ENCODE peak calls at places on chromosome 17, in nine cellular contexts. T, G, R, I, D, F, C, L and N are unnamed samples. For H3K4me1, the result is how much of the 10 kb centered on the place peaks cover.

GRCh38 chr17:82058855-82059249 is 6.8 kb downstream of the DUS1L start:
- DNase-seq in L (no peak), D (no peak), F (no peak), C (peak), R (no peak), T (no peak), I (no peak), G (no peak), N (no peak)

GRCh38 chr17:50589112-50589712 is 28.7 kb downstream of the CACNA1G start:
- DNase-seq in I (no peak), D (no peak), R (no peak), C (no peak), L (no peak), F (no peak), G (no peak), T (no peak), N (no peak)

GRCh38 chr17:39194089-39194984 is 3.1 kb downstream of the CACNB1 start:
- DNase-seq in G (no peak), C (peak), I (no peak), R (peak), F (peak), L (no peak), T (peak), D (no peak), N (peak)

GRCh38 chr17:7468814-7469438 is 10.5 kb downstream of the ZBTB4 start:
- DNase-seq in L (no peak), C (no peak), F (no peak), D (no peak), R (no peak), I (no peak), G (no peak), T (no peak), N (no peak)

GRCh38 chr17:61510237-61510636 is 58.0 kb downstream of the TBX4 start:
- DNase-seq in F (no peak), C (no peak), L (no peak), I (no peak), D (no peak), R (no peak), G (no peak), T (no peak), N (no peak)

GRCh38 chr17:73261952-73262675 is 434 bp upstream of the CPSF4L start:
- DNase-seq in G (peak), L (peak), T (no peak), D (no peak), C (no peak), R (no peak), I (no peak), F (no peak), N (peak)

GRCh38 chr17:82489117-82489516 is 30.4 kb upstream of the FOXK2 start:
- DNase-seq in R (no peak), D (no peak), F (peak), G (no peak), T (peak), C (peak), L (no peak), I (peak), N (peak)

GRCh38 chr17:4519361-4519788 is 20.7 kb downstream of the SPNS2 start:
- DNase-seq in R (no peak), C (no peak), F (peak), D (no peak), I (no peak), L (no peak), T (peak), G (no peak), N (no peak)

GRCh38 chr17:17346428-17347233 is 43.5 kb downstream of the NT5M start:
- DNase-seq in I (peak), R (peak), T (no peak), D (no peak), C (no peak), F (no peak), G (no peak), L (no peak), N (peak)

GRCh38 chr17:9254841-9255240 is 233.5 kb downstream of the NTN1 start:
- DNase-seq in L (no peak), D (no peak), R (no peak), C (no peak), F (no peak), I (no peak), G (no peak), T (no peak), N (no peak)

GRCh38 chr17:78839762-78840529 is 668 bp downstream of the USP36 start:
- DNase-seq in R (peak), T (peak), I (peak), F (no peak), D (peak), L (peak), C (peak), G (no peak), N (peak)

GRCh38 chr17:41654134-41654907 is 29.9 kb upstream of the KRT17 start:
- DNase-seq in I (peak), R (no peak), L (peak), F (no peak), D (no peak), C (no peak), G (no peak), T (no peak), N (no peak)

GRCh38 chr17:11598274-11599221 is at the start of gene DNAH9:
- DNase-seq in D (no peak), R (peak), L (peak), F (peak), T (peak), G (peak), I (peak), C (peak), N (peak)

GRCh38 chr17:80754846-80755245 is 210.2 kb downstream of the RPTOR start:
- DNase-seq in F (no peak), C (no peak), R (no peak), I (no peak), G (no peak), L (no peak), D (no peak), T (no peak), N (no peak)

GRCh38 chr17:31327534-31328526 is 6.4 kb upstream of the EVI2A start:
- DNase-seq in I (no peak), R (no peak), T (no peak), C (no peak), G (no peak), F (no peak), L (no peak), D (no peak), N (no peak)

GRCh38 chr17:48093341-48094045 is 7.8 kb downstream of the CBX1 start:
- DNase-seq in C (no peak), R (no peak), T (no peak), I (no peak), D (no peak), G (no peak), F (no peak), L (peak), N (no peak)

GRCh38 chr17:47203984-47204721 is 5.0 kb upstream of the MYL4 start:
- DNase-seq in I (no peak), F (no peak), C (no peak), L (no peak), R (no peak), G (no peak), D (peak), T (no peak), N (no peak)

GRCh38 chr17:30570596-30571265 is 93.5 kb downstream of the GOSR1 start:
- DNase-seq in T (no peak), D (no peak), C (no peak), G (no peak), R (peak), F (no peak), L (no peak), I (peak), N (no peak)

GRCh38 chr17:36198831-36199465 is 2.4 kb upstream of the CCL3L1 start:
- DNase-seq in G (no peak), D (peak), R (no peak), L (no peak), T (no peak), F (no peak), I (no peak), C (no peak), N (no peak)

GRCh38 chr17:32487460-32488176 is 825 bp downstream of the CDK5R1 start:
- DNase-seq in F (no peak), T (no peak), L (no peak), C (no peak), D (no peak), G (no peak), R (no peak), I (no peak), N (no peak)

GRCh38 chr17:79672496-79672895 is 58.2 kb upstream of the ENPP7 start:
- DNase-seq in I (peak), R (no peak), D (no peak), G (no peak), C (no peak), T (no peak), L (no peak), F (no peak), N (peak)

GRCh38 chr17:30354731-30355130 is 20.9 kb upstream of the TMIGD1 start:
- DNase-seq in R (no peak), G (no peak), L (no peak), F (no peak), C (no peak), D (no peak), T (no peak), I (no peak), N (no peak)

GRCh38 chr17:74713199-74713755 is 554 bp upstream of the CD300LF start:
- DNase-seq in C (no peak), L (no peak), T (no peak), G (no peak), R (no peak), D (no peak), F (no peak), I (no peak), N (no peak)

GRCh38 chr17:45130640-45131293 is 1.5 kb downstream of the PLCD3 start:
- DNase-seq in L (peak), C (no peak), G (no peak), I (no peak), R (no peak), T (peak), D (no peak), F (no peak), N (no peak)
- H3K4me1 ChIP-seq in L (under half), C (half or more), G (under half), I (half or more), R (under half), T (under half), D (under half), F (half or more), N (under half)

GRCh38 chr17:45406107-45406506 is 26.6 kb downstream of the ARHGAP27 start:
- DNase-seq in D (no peak), G (no peak), T (no peak), R (no peak), L (no peak), I (no peak), C (no peak), F (no peak), N (no peak)

GRCh38 chr17:45411348-45412105 is 21.1 kb downstream of the ARHGAP27 start:
- DNase-seq in T (no peak), L (peak), I (no peak), F (no peak), G (no peak), C (no peak), R (no peak), D (no peak), N (no peak)

GRCh38 chr17:45410144-45411091 is 22.3 kb downstream of the ARHGAP27 start:
- DNase-seq in G (no peak), I (no peak), F (no peak), T (no peak), C (no peak), R (no peak), D (peak), L (peak), N (no peak)

GRCh38 chr17:45409659-45410076 is 23.0 kb downstream of the ARHGAP27 start:
- DNase-seq in D (no peak), C (no peak), F (no peak), T (no peak), G (no peak), L (no peak), I (no peak), R (no peak), N (peak)

DNA sequence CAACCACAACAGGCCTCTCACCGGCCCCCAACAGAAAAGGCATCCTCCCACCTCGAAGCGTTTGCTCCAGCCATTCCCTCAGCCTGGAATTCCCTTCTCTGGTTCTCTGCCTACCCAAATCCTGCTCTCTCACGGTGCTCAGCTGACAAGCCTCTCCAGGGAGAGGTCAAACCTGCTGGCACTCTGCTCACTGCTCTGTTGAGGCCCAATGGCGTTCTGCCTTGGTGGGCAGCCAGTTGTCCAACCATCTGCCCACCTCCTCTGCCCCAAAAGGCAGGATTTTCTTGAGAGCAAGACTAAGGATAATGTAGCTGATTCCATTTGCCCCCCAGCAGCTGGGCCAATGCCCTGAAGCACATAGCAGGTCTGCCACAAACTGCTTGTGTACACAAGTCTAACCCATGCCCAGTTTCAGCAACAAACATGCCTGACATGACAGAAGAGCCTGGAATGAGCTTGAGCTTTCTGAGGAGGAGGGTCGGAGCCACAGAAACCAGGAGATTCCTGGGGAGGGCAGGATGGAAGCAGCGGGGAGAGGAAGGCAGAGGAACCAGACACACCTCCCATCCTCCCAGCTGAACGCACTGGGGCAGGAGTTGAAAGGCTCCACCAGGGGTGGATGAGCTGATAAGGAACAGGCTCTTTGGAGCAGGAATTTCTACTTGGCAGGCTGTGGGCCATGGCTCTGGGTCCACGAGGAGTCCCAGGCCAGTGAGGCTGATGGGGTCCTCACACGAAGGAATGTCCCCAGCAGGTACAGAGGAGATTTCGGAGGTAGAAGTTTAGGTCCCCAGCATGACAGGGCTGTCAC is 23.9 kb downstream of the ARHGAP27 start:
- DNase-seq in C (no peak), R (no peak), D (no peak), G (no peak), F (no peak), I (no peak), T (no peak), L (peak), N (no peak)
- H3K27ac ChIP-seq in C (no peak), R (no peak), D (no peak), G (no peak), F (peak), I (no peak), T (peak), L (peak), N (no peak)

GRCh38 chr17:27386206-27387075 is 69.8 kb upstream of the KSR1 start:
- DNase-seq in R (no peak), F (no peak), I (no peak), L (no peak), G (no peak), T (no peak), C (no peak), D (no peak), N (no peak)
- H3K4me1 ChIP-seq in R (under half), F (under half), I (under half), L (under half), G (under half), T (under half), C (under half), D (under half), N (under half)

GRCh38 chr17:42778570-42778969 is 1.8 kb upstream of the WNK4 start:
- DNase-seq in F (no peak), T (no peak), C (no peak), L (no peak), I (no peak), R (no peak), G (no peak), D (no peak), N (no peak)

GRCh38 chr17:42773290-42774035 is at the start of gene VPS25:
- DNase-seq in R (peak), F (peak), D (peak), C (peak), G (no peak), L (peak), I (peak), T (peak), N (peak)

GRCh38 chr17:42772945-42773289 is 332 bp upstream of the VPS25 start:
- DNase-seq in R (no peak), F (no peak), G (no peak), I (no peak), D (no peak), C (no peak), T (no peak), L (no peak), N (no peak)

GRCh38 chr17:42775534-42776098 is 2.4 kb downstream of the VPS25 start:
- DNase-seq in T (no peak), G (no peak), D (no peak), L (no peak), R (no peak), F (no peak), I (no peak), C (no peak), N (no peak)

GRCh38 chr17:42774066-42774750 is 959 bp downstream of the VPS25 start:
- DNase-seq in I (no peak), F (no peak), G (no peak), R (no peak), L (no peak), D (no peak), C (no peak), T (no peak), N (no peak)
- H3K27ac ChIP-seq in I (no peak), F (peak), G (no peak), R (no peak), L (no peak), D (peak), C (peak), T (no peak), N (no peak)

GRCh38 chr17:64276961-64277505 is 14.0 kb upstream of the TEX2 start:
- DNase-seq in C (no peak), F (no peak), I (no peak), G (no peak), R (no peak), D (no peak), T (no peak), L (no peak), N (no peak)
- H3K4me1 ChIP-seq in C (under half), F (under half), I (under half), G (under half), R (under half), D (under half), T (under half), L (under half), N (under half)